ENCODE peak calls at places on chromosome 11, in five cellular contexts. P is spleen; I is Caco-2; M is cardiac muscle cell; F is CD4-positive, CD25-positive, alpha-beta regulatory T cell. J is an unnamed sample.

GRCh38 chr11:62143727-62144126 is 19.9 kb downstream of the INCENP start:
- DNase-seq in I (no peak), F (no peak), M (no peak), P (peak; percentile 41), J (no peak)

GRCh38 chr11:67600324-67601029 is 6.3 kb upstream of the NDUFV1 start:
- DNase-seq in F (no peak), I (no peak), M (no peak), P (peak; percentile 77), J (no peak)

GRCh38 chr11:64923151-64923661 is 1.3 kb upstream of the PPP2R5B start:
- DNase-seq in I (no peak), F (no peak), M (no peak), P (peak; percentile 82), J (no peak)

GRCh38 chr11:84714316-84714780 is 912.8 kb downstream of the DLG2 start:
- DNase-seq in M (peak; percentile 87), I (peak; percentile 85), F (no peak), P (peak; percentile 16), J (peak; percentile 87)

GRCh38 chr11:100769617-100770016 is 82.5 kb downstream of the ARHGAP42 start:
- DNase-seq in F (no peak), P (no peak), I (no peak), M (no peak), J (no peak)

GRCh38 chr11:121351089-121351488 is 58.5 kb downstream of the SC5D start:
- DNase-seq in M (no peak), P (no peak), F (no peak), I (no peak), J (no peak)

GRCh38 chr11:20452585-20452984 is 65.1 kb downstream of the PRMT3 start:
- DNase-seq in P (no peak), F (no peak), M (no peak), I (no peak), J (no peak)

GRCh38 chr11:103491777-103492176 is 382.6 kb downstream of the DYNC2H1 start:
- DNase-seq in F (no peak), P (no peak), M (no peak), I (peak; percentile 26), J (peak; percentile 95)

GRCh38 chr11:73957654-73958361 is 7.0 kb downstream of the DNAJB13 start:
- DNase-seq in I (peak; percentile 46), M (no peak), F (no peak), P (no peak), J (no peak)

GRCh38 chr11:108859510-108859909 is 194.6 kb downstream of the DDX10 start:
- DNase-seq in M (no peak), P (no peak), I (no peak), F (no peak), J (no peak)

GRCh38 chr11:11149671-11150459 is 203.2 kb downstream of the CSNK2A3 start:
- DNase-seq in M (no peak), P (no peak), I (no peak), F (peak; percentile 21), J (no peak)

GRCh38 chr11:65962136-65962564 is 616 bp downstream of the SART1 start:
- DNase-seq in P (no peak), I (no peak), M (no peak), F (no peak), J (no peak)

GRCh38 chr11:17230867-17231851 is 23.4 kb upstream of the PIK3C2A start:
- DNase-seq in P (no peak), F (no peak), M (no peak), I (no peak), J (no peak)

GRCh38 chr11:118151421-118151820 is 1.2 kb downstream of the SCN4B start:
- DNase-seq in P (no peak), I (no peak), F (no peak), M (no peak), J (no peak)

GRCh38 chr11:34161812-34162506 is 56.5 kb downstream of the NAT10 start:
- DNase-seq in M (no peak), P (no peak), I (no peak), F (no peak), J (no peak)

GRCh38 chr11:63560506-63561179 is 2.5 kb downstream of the PLAAT2 start:
- DNase-seq in F (no peak), I (no peak), P (no peak), M (no peak), J (no peak)

GRCh38 chr11:37916331-37916730 is 1318.3 kb upstream of the RAG2 start:
- DNase-seq in I (no peak), F (no peak), P (no peak), M (no peak), J (no peak)

GRCh38 chr11:122197055-122197987 is 81.3 kb upstream of the BLID start:
- DNase-seq in P (no peak), M (no peak), F (no peak), I (no peak), J (no peak)

GRCh38 chr11:59941091-59941490 is 2.9 kb downstream of the OOSP1 start:
- DNase-seq in M (no peak), F (no peak), I (no peak), P (no peak), J (no peak)

GRCh38 chr11:120781486-120782120 is 242.3 kb upstream of the TBCEL start:
- DNase-seq in P (peak; percentile 36), F (no peak), M (no peak), I (peak; percentile 31), J (no peak)

GRCh38 chr11:116294630-116295029 is 478.2 kb downstream of the BUD13 start:
- DNase-seq in M (peak; percentile 59), P (no peak), I (peak; percentile 92), F (no peak), J (no peak)

GRCh38 chr11:111303476-111303875 is 5.1 kb downstream of the POU2AF3 start:
- DNase-seq in I (peak; percentile 69), F (no peak), P (no peak), M (no peak), J (no peak)

GRCh38 chr11:100810146-100810545 is 123.1 kb downstream of the ARHGAP42 start:
- DNase-seq in F (no peak), I (no peak), P (no peak), M (no peak), J (no peak)

GRCh38 chr11:93648168-93648567 is 13.3 kb upstream of the CEP295 start:
- DNase-seq in P (no peak), I (no peak), F (no peak), M (peak; percentile 11), J (no peak)

GRCh38 chr11:116229581-116229980 is 543.2 kb downstream of the BUD13 start:
- DNase-seq in I (no peak), M (no peak), F (no peak), P (no peak), J (no peak)

GRCh38 chr11:75565221-75565814 is 3.3 kb downstream of the SERPINH1 start:
- DNase-seq in P (no peak), M (no peak), F (no peak), I (no peak), J (no peak)

GRCh38 chr11:101894505-101894904 is 20.3 kb upstream of the CEP126 start:
- DNase-seq in P (no peak), M (no peak), F (no peak), I (no peak), J (no peak)

GRCh38 chr11:65116370-65117205 is 913 bp downstream of the ZNHIT2 start:
- DNase-seq in P (peak; percentile 89), I (peak; percentile 53), F (peak; percentile 43), M (peak; percentile 27), J (no peak)

GRCh38 chr11:106311531-106312230 is 234.2 kb downstream of the AASDHPPT start:
- DNase-seq in M (no peak), I (no peak), P (no peak), F (no peak), J (no peak)

GRCh38 chr11:76885390-76886097 is 24.8 kb downstream of the ACER3 start:
- DNase-seq in M (no peak), I (no peak), P (no peak), F (no peak), J (no peak)

GRCh38 chr11:80424012-80424695 is 983.3 kb upstream of the TENM4 start:
- DNase-seq in F (no peak), I (no peak), P (no peak), M (peak; percentile 29), J (no peak)

GRCh38 chr11:43419460-43419859 is 60.7 kb downstream of the TTC17 start:
- DNase-seq in I (no peak), M (peak; percentile 50), P (no peak), F (no peak), J (peak; percentile 48)

GRCh38 chr11:62544521-62545436 is 1.8 kb downstream of the AHNAK start:
- DNase-seq in M (no peak), P (no peak), F (peak; percentile 37), I (no peak), J (peak; percentile 32)

GRCh38 chr11:34192481-34193401 is 87.3 kb downstream of the NAT10 start:
- DNase-seq in F (no peak), M (no peak), I (no peak), P (no peak), J (no peak)

GRCh38 chr11:33045551-33046255 is 6.3 kb downstream of the TCP11L1 start:
- DNase-seq in F (no peak), M (no peak), I (peak; percentile 76), P (no peak), J (peak; percentile 92)

GRCh38 chr11:6876325-6876724 is at the start of gene OR10A4:
- DNase-seq in F (no peak), P (no peak), M (no peak), I (no peak), J (no peak)
- H3K4me3 ChIP-seq in F (no peak within 1 kb of the TSS), P (no peak within 1 kb of the TSS), M (no peak within 1 kb of the TSS), I (no peak within 1 kb of the TSS), J (no peak within 1 kb of the TSS)

GRCh38 chr11:125426818-125427528 is 69.1 kb downstream of the FEZ1 start:
- DNase-seq in M (no peak), F (no peak), I (no peak), P (no peak), J (no peak)
- H3K4me1 ChIP-seq in M (no peaks in the 10 kb centered on the region), F (no peaks in the 10 kb centered on the region), I (no peaks in the 10 kb centered on the region), P (no peaks in the 10 kb centered on the region), J (no peaks in the 10 kb centered on the region)

GRCh38 chr11:134399293-134399654 is 12.8 kb downstream of the B3GAT1 start:
- DNase-seq in F (no peak), P (no peak), M (no peak), I (no peak), J (no peak)
- H3K9me3 ChIP-seq in F (no peaks in the 10 kb centered on the region), P (no peaks in the 10 kb centered on the region), M (no peaks in the 10 kb centered on the region), I (no peaks in the 10 kb centered on the region), J (no peaks in the 10 kb centered on the region)

DNA sequence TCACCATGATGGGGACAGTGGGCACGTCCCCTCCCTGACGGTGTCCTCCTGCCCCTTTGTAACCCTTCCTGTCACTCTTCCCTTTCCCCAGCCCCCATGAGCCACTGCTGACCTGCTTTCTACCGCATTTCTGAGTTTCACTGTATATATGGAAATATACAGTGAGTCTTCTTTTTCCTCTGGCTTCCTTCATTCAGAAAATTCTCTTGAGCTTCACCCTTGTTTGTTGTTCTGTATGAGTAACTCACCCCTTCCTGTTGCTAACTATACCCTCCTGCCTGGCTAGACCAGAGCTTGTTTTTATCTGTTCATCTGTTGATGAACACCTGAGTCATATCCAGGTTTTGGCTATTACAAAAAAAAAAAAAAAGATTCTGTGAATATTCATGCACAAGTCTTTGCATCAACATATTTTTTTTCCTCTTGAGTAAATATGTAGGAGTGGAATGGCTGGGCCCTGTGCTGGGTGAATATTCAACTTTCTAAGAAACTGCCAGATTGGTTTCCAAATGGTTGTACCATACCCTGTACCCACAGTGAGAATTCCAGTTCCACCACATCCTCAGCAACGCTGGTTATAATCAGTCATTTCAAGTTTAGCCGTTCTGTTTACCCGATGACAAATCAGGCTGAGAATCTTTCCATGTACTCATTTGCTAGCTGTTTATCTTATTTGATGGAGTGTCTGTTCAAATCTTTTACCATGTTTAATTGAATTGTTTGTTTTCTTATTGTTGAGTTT is 62.0 kb downstream of the IGF2 start:
- DNase-seq in M (no peak), F (no peak), P (no peak), I (no peak), J (no peak)
- H3K4me3 ChIP-seq in M (no peak overlapping the region), F (no peak overlapping the region), P (no peak overlapping the region), I (no peak overlapping the region), J (no peak overlapping the region)

GRCh38 chr11:79244805-79245197 is 196.0 kb downstream of the TENM4 start:
- DNase-seq in F (no peak), I (no peak), M (no peak), P (no peak), J (no peak)
- H3K4me1 ChIP-seq in F (no peaks in the 10 kb centered on the region), I (no peaks in the 10 kb centered on the region), M (peaks cover 3% of the 10 kb centered on the region), P (no peaks in the 10 kb centered on the region), J (no peaks in the 10 kb centered on the region)

J was measured in HAP-1.